ENCODE peak calls at places on chromosomes 13 and 19, in four cellular contexts. One of them, this sample, is unnamed.

GRCh38 chr13:27449081-27449603 is 1.2 kb downstream of the MTIF3 start:
- DNase-seq in ascending aorta: no peak
- DNase-seq in psoas muscle: no peak
- DNase-seq in AG04449: no peak
- DNase-seq in this sample: no peak

GRCh38 chr19:35316560-35316959 is 12.4 kb upstream of the CD22 start:
- DNase-seq in ascending aorta: no peak
- DNase-seq in AG04449: no peak
- DNase-seq in psoas muscle: no peak
- DNase-seq in this sample: no peak

GRCh38 chr13:29924482-29924884 is 74.1 kb upstream of the UBL3 start:
- DNase-seq in ascending aorta: no peak
- DNase-seq in AG04449: no peak
- DNase-seq in psoas muscle: no peak
- DNase-seq in this sample: peak

GRCh38 chr19:6222884-6223283 is 56.9 kb downstream of the MLLT1 start:
- DNase-seq in AG04449: no peak
- DNase-seq in ascending aorta: no peak
- DNase-seq in psoas muscle: peak
- DNase-seq in this sample: peak

GRCh38 chr13:45833663-45834062 is 17.9 kb downstream of the SIAH3 start:
- DNase-seq in AG04449: no peak
- DNase-seq in ascending aorta: no peak
- DNase-seq in psoas muscle: peak
- DNase-seq in this sample: peak

GRCh38 chr19:3932931-3933810 is at the start of gene NMRK2:
- DNase-seq in AG04449: no peak
- DNase-seq in ascending aorta: no peak
- DNase-seq in psoas muscle: peak
- DNase-seq in this sample: no peak

GRCh38 chr19:16739546-16739945 is 19.9 kb downstream of the NWD1 start:
- DNase-seq in AG04449: no peak
- DNase-seq in psoas muscle: no peak
- DNase-seq in ascending aorta: no peak
- DNase-seq in this sample: no peak

GRCh38 chr19:1133471-1133929 is 29.7 kb downstream of the GPX4 start:
- DNase-seq in AG04449: no peak
- DNase-seq in ascending aorta: no peak
- DNase-seq in psoas muscle: no peak
- DNase-seq in this sample: no peak

GRCh38 chr13:26719356-26719945 is 41.1 kb downstream of the GPR12 start:
- DNase-seq in psoas muscle: no peak
- DNase-seq in ascending aorta: no peak
- DNase-seq in AG04449: no peak
- DNase-seq in this sample: peak

GRCh38 chr19:35513231-35513974 is at the start of gene DMKN:
- DNase-seq in AG04449: no peak
- DNase-seq in psoas muscle: no peak
- DNase-seq in ascending aorta: no peak
- DNase-seq in this sample: peak

GRCh38 chr13:41590643-41591042 is 133.3 kb downstream of the RGCC start:
- DNase-seq in psoas muscle: no peak
- DNase-seq in ascending aorta: no peak
- DNase-seq in AG04449: no peak
- DNase-seq in this sample: no peak

GRCh38 chr13:29591310-29591709 is 4.2 kb downstream of the SLC7A1 start:
- DNase-seq in AG04449: no peak
- DNase-seq in psoas muscle: no peak
- DNase-seq in ascending aorta: no peak
- DNase-seq in this sample: no peak

DNA sequence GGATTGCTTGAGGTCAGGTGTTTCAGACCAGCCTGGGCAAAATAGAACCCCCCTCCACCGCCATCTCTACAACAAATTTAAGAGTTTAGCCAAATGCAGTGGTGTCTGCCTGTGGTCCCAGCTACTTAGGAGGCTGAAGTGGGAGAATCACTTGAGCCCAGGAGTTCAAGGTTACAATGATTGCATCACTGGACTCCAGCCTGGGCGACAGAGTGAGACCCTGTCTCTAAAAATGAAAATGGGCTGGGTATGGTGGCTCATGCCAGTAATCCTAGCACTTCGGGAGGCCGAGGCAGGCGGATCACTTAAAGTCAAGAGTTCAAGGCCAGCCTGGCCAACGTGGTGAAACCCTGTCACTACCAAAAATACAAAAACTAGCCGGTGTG is 9.7 kb downstream of the CNN1 start:
- DNase-seq in AG04449: no peak
- DNase-seq in psoas muscle: no peak
- DNase-seq in ascending aorta: no peak
- DNase-seq in this sample: no peak
- TF ChIP-seq CTCF in AG04449: no peak
- TF ChIP-seq CTCF in psoas muscle: no peak
- TF ChIP-seq CTCF in ascending aorta: no peak
- TF ChIP-seq CTCF in this sample: no peak

GRCh38 chr19:12779162-12779993 is 4.0 kb upstream of the HOOK2 start:
- DNase-seq in ascending aorta: peak
- DNase-seq in psoas muscle: peak
- DNase-seq in AG04449: no peak
- DNase-seq in this sample: peak
- TF ChIP-seq CTCF in ascending aorta: no peak
- TF ChIP-seq CTCF in psoas muscle: no peak
- TF ChIP-seq CTCF in AG04449: peak
- TF ChIP-seq CTCF in this sample: no peak

GRCh38 chr13:87280139-87280538 is 391.0 kb upstream of the SLITRK5 start:
- DNase-seq in AG04449: no peak
- DNase-seq in ascending aorta: no peak
- DNase-seq in psoas muscle: no peak
- DNase-seq in this sample: no peak
- TF ChIP-seq CTCF in AG04449: no peak
- TF ChIP-seq CTCF in ascending aorta: no peak
- TF ChIP-seq CTCF in psoas muscle: no peak
- TF ChIP-seq CTCF in this sample: no peak

GRCh38 chr19:37779139-37780035 is at the start of gene ZNF573:
- DNase-seq in psoas muscle: peak
- DNase-seq in ascending aorta: peak
- DNase-seq in AG04449: peak
- DNase-seq in this sample: peak
- TF ChIP-seq CTCF in psoas muscle: peak
- TF ChIP-seq CTCF in ascending aorta: peak
- TF ChIP-seq CTCF in AG04449: peak
- TF ChIP-seq CTCF in this sample: no peak

GRCh38 chr13:99582511-99582910 is 81.2 kb downstream of the TM9SF2 start:
- DNase-seq in ascending aorta: no peak
- DNase-seq in AG04449: no peak
- DNase-seq in psoas muscle: no peak
- DNase-seq in this sample: no peak

GRCh38 chr13:99572921-99573320 is 71.6 kb downstream of the TM9SF2 start:
- DNase-seq in AG04449: no peak
- DNase-seq in ascending aorta: no peak
- DNase-seq in psoas muscle: no peak
- DNase-seq in this sample: no peak

GRCh38 chr13:99575376-99575775 is 74.1 kb downstream of the TM9SF2 start:
- DNase-seq in AG04449: no peak
- DNase-seq in ascending aorta: no peak
- DNase-seq in psoas muscle: no peak
- DNase-seq in this sample: no peak

GRCh38 chr13:99580500-99581268 is 79.4 kb downstream of the TM9SF2 start:
- DNase-seq in ascending aorta: no peak
- DNase-seq in psoas muscle: no peak
- DNase-seq in AG04449: no peak
- DNase-seq in this sample: no peak

GRCh38 chr13:99577934-99578917 is 77.0 kb downstream of the TM9SF2 start:
- DNase-seq in psoas muscle: no peak
- DNase-seq in ascending aorta: no peak
- DNase-seq in AG04449: no peak
- DNase-seq in this sample: peak
- TF ChIP-seq CTCF in psoas muscle: no peak
- TF ChIP-seq CTCF in ascending aorta: peak
- TF ChIP-seq CTCF in AG04449: no peak
- TF ChIP-seq CTCF in this sample: peak

GRCh38 chr13:98482476-98483444 is 94.1 kb downstream of the STK24 start:
- DNase-seq in AG04449: no peak
- DNase-seq in psoas muscle: peak
- DNase-seq in ascending aorta: peak
- DNase-seq in this sample: peak
- TF ChIP-seq CTCF in AG04449: peak
- TF ChIP-seq CTCF in psoas muscle: peak
- TF ChIP-seq CTCF in ascending aorta: no peak
- TF ChIP-seq CTCF in this sample: no peak

DNA sequence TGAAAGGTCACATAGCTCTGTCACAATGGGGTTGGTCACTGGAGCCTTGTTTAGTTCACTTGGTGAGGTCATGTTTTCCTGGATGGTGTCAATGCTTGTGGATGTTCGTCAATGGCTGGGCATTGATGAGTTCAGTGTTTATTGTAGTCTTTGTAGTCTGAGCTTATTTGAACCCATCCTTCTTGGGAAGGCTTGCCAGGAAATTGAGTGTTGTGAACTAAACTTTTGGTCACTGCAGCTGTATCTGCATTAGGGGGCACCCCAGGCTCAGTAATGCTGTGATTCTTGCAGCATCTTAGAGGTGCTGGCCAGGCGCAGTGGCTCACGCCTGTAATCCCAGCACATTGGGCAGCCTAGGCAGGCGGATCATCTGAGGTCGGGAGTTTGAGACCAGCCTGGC is 22.0 kb downstream of the BLOC1S3 start:
- DNase-seq in ascending aorta: no peak
- DNase-seq in psoas muscle: no peak
- DNase-seq in AG04449: no peak
- DNase-seq in this sample: peak
- TF ChIP-seq CTCF in ascending aorta: no peak
- TF ChIP-seq CTCF in psoas muscle: peak
- TF ChIP-seq CTCF in AG04449: peak
- TF ChIP-seq CTCF in this sample: peak

DNA sequence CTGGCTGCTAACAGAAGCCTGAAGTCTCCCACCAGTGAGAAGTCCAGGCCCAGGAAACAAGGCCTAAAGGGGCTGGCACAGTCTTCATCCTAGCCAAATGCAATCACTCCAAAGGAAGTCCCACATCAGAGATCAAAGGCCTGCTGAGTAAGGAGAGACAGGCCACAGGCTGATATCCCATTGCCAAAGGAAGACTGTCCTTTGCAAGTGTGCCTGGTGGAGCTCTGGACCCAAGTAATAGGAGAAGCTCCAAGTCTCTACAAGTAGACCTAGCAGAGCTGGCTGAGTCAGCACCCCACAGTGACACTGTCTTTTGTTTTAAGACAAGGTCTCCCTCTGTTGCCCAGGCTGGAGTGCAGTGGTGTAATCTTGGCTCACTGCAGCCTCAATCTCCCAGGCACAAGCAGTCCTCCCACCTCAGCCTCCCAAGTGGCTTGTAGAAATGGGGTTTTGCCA is 4.5 kb downstream of the DBP start:
- DNase-seq in ascending aorta: no peak
- DNase-seq in AG04449: no peak
- DNase-seq in psoas muscle: no peak
- DNase-seq in this sample: peak
- TF ChIP-seq CTCF in ascending aorta: no peak
- TF ChIP-seq CTCF in AG04449: no peak
- TF ChIP-seq CTCF in psoas muscle: no peak
- TF ChIP-seq CTCF in this sample: no peak